ENCODE peak calls at places on chromosome 21, in eight cellular contexts. L, H, G, Y, E, Q, T and V are unnamed samples.

GRCh38 chr21:42291003-42291750 is 24.0 kb downstream of the TFF3 start:
- DNase-seq in L (no peak), H (no peak), G (no peak), Y (no peak), E (no peak), Q (no peak), T (no peak), V (no peak)

GRCh38 chr21:22343721-22344120 is 1345.5 kb downstream of the NCAM2 start:
- DNase-seq in L (no peak), H (no peak), G (no peak), Y (no peak), E (no peak), Q (no peak), T (no peak), V (no peak)

GRCh38 chr21:39041815-39042214 is 141.4 kb downstream of the PSMG1 start:
- DNase-seq in L (no peak), H (no peak), G (no peak), Y (no peak), E (no peak), Q (no peak), T (no peak), V (no peak)

GRCh38 chr21:31553461-31553860 is 106.0 kb upstream of the SOD1 start:
- DNase-seq in L (no peak), H (no peak), G (no peak), Y (no peak), E (no peak), Q (no peak), T (no peak), V (no peak)

GRCh38 chr21:38912355-38912619 is 106.6 kb downstream of the ETS2 start:
- DNase-seq in L (no peak), H (no peak), G (no peak), Y (peak), E (no peak), Q (no peak), T (no peak), V (no peak)

GRCh38 chr21:37270576-37271365 is 3.6 kb upstream of the VPS26C start:
- DNase-seq in L (no peak), H (no peak), G (no peak), Y (no peak), E (no peak), Q (no peak), T (no peak), V (no peak)

GRCh38 chr21:27776925-27777553 is 810.2 kb upstream of the ADAMTS5 start:
- DNase-seq in L (no peak), H (peak), G (no peak), Y (no peak), E (no peak), Q (peak), T (no peak), V (no peak)

GRCh38 chr21:45318556-45319341 is 31.1 kb upstream of the POFUT2 start:
- DNase-seq in L (peak), H (peak), G (no peak), Y (peak), E (no peak), Q (peak), T (no peak), V (no peak)

GRCh38 chr21:36122977-36123376 is 11.9 kb upstream of the CBR3 start:
- DNase-seq in L (no peak), H (no peak), G (no peak), Y (no peak), E (no peak), Q (peak), T (no peak), V (no peak)

GRCh38 chr21:35674895-35675470 is 385.3 kb downstream of the SETD4 start:
- DNase-seq in L (no peak), H (no peak), G (no peak), Y (peak), E (no peak), Q (peak), T (no peak), V (no peak)

GRCh38 chr21:36321325-36322082 is 1.5 kb downstream of the MORC3 start:
- DNase-seq in L (no peak), H (no peak), G (no peak), Y (peak), E (no peak), Q (peak), T (peak), V (no peak)